ENCODE peak calls at places on chromosomes 3 and 15, in seven cellular contexts. O, Y, E, B, W, P and F are unnamed samples.
A peak's percentile ranks its signal among the peaks of the same experiment; 100 is the strongest.

GRCh38 chr15:38651328-38652038 is 86.9 kb upstream of the RASGRP1 start:
- DNase-seq in E (no peak), W (peak; percentile 68), O (no peak), B (peak; percentile 47), P (no peak), Y (no peak), F (no peak)

GRCh38 chr15:84834227-84834955 is 17.2 kb downstream of the ALPK3 start:
- DNase-seq in W (no peak), O (no peak), P (no peak), E (no peak), Y (no peak), B (no peak), F (no peak)

GRCh38 chr3:15858547-15859506 is 61.0 kb upstream of the ANKRD28 start:
- DNase-seq in O (peak; percentile 19), E (no peak), P (peak; percentile 26), W (peak; percentile 80), B (peak; percentile 76), Y (peak; percentile 7), F (peak; percentile 68)

GRCh38 chr15:79025802-79026201 is 64.8 kb downstream of the RASGRF1 start:
- DNase-seq in W (no peak), E (no peak), P (no peak), O (no peak), Y (no peak), B (no peak), F (no peak)

GRCh38 chr3:195153121-195153520 is 117.8 kb downstream of the XXYLT1 start:
- DNase-seq in O (no peak), E (no peak), P (no peak), W (no peak), Y (no peak), B (no peak), F (no peak)

GRCh38 chr15:88397506-88397905 is 69.7 kb downstream of the MRPL46 start:
- DNase-seq in P (no peak), E (no peak), W (no peak), O (no peak), Y (no peak), B (no peak), F (no peak)

GRCh38 chr15:89370120-89371077 is 35.8 kb upstream of the POLG start:
- DNase-seq in O (no peak), P (no peak), W (no peak), E (no peak), B (no peak), Y (no peak), F (no peak)

GRCh38 chr3:12750223-12750622 is 8.8 kb downstream of the TMEM40 start:
- DNase-seq in P (no peak), Y (peak; percentile 83), E (no peak), O (no peak), B (peak; percentile 16), W (peak; percentile 30), F (no peak)

GRCh38 chr3:76362643-76363042 is 577.3 kb upstream of the ZNF717 start:
- DNase-seq in E (no peak), P (no peak), B (no peak), Y (no peak), O (no peak), W (no peak), F (no peak)

GRCh38 chr3:195119461-195120198 is 151.3 kb downstream of the XXYLT1 start:
- DNase-seq in W (no peak), P (no peak), E (no peak), Y (peak; percentile 67), O (no peak), B (no peak), F (no peak)

GRCh38 chr15:38024293-38025091 is 90.1 kb downstream of the TMCO5A start:
- DNase-seq in B (no peak), P (no peak), Y (no peak), E (no peak), W (no peak), O (no peak), F (no peak)

GRCh38 chr3:134620476-134621115 is 30.2 kb downstream of the KY start:
- DNase-seq in E (no peak), O (no peak), Y (no peak), B (no peak), P (no peak), W (no peak), F (no peak)

GRCh38 chr3:25821746-25822573 is 32.1 kb downstream of the OXSM start:
- DNase-seq in O (no peak), B (no peak), E (no peak), Y (no peak), P (no peak), W (no peak), F (no peak)

GRCh38 chr3:50167069-50167781 is 12.1 kb downstream of the SEMA3F start:
- DNase-seq in W (no peak), O (no peak), B (peak; percentile 81), E (no peak), P (no peak), Y (no peak), F (no peak)

GRCh38 chr3:108590443-108590842 is 921 bp downstream of the DZIP3 start:
- DNase-seq in E (no peak), B (peak; percentile 3), P (no peak), O (peak; percentile 7), W (no peak), Y (peak; percentile 5), F (peak; percentile 5)

GRCh38 chr3:177435301-177435700 is 238.0 kb upstream of the TBL1XR1 start:
- DNase-seq in B (no peak), O (no peak), W (no peak), P (no peak), E (no peak), Y (no peak), F (no peak)

GRCh38 chr3:136326316-136326715 is 76.2 kb downstream of the PCCB start:
- DNase-seq in O (no peak), W (no peak), B (no peak), Y (no peak), P (no peak), E (no peak), F (no peak)

GRCh38 chr3:40321818-40322217 is 12.3 kb downstream of the EIF1B start:
- DNase-seq in O (no peak), E (no peak), Y (no peak), B (no peak), P (no peak), W (no peak), F (no peak)

GRCh38 chr3:100463002-100463401 is 29.4 kb upstream of the TMEM45A start:
- DNase-seq in Y (peak; percentile 80), P (peak; percentile 35), E (no peak), B (peak; percentile 69), O (peak; percentile 54), W (peak; percentile 18), F (peak; percentile 68)

GRCh38 chr15:69892351-69892750 is 205.4 kb downstream of the TLE3 start:
- DNase-seq in B (no peak), W (no peak), O (no peak), P (no peak), Y (no peak), E (no peak), F (no peak)

GRCh38 chr3:194310516-194310915 is 40.6 kb downstream of the CPN2 start:
- DNase-seq in B (no peak), O (no peak), E (no peak), P (no peak), W (no peak), Y (no peak), F (no peak)

GRCh38 chr3:27758083-27758482 is 36.0 kb upstream of the EOMES start:
- DNase-seq in B (no peak), W (no peak), P (no peak), Y (peak; percentile 92), O (no peak), E (no peak), F (no peak)